ENCODE peak calls at places on chromosomes 13 and 19, in five cellular contexts. One of them, this sample, is unnamed.
A peak's percentile ranks its signal among the peaks of the same experiment; 100 is the strongest.

GRCh38 chr13:85536706-85537105 is 262.5 kb downstream of the SLITRK6 start:
- DNase-seq in stimulated activated CD8-positive, alpha-beta memory T cell treated with anti-CD3 and anti-CD28 coated beads, Interleukin-2, amount 100 ng/mL, for 48 hours: no peak
- DNase-seq in thoracic aorta: no peak
- DNase-seq in nephron progenitor cell: no peak
- DNase-seq in Karpas-422: no peak
- DNase-seq in this sample: no peak

GRCh38 chr13:61965756-61966155 is 550.1 kb upstream of the PCDH20 start:
- DNase-seq in nephron progenitor cell: no peak
- DNase-seq in stimulated activated CD8-positive, alpha-beta memory T cell treated with anti-CD3 and anti-CD28 coated beads, Interleukin-2, amount 100 ng/mL, for 48 hours: no peak
- DNase-seq in Karpas-422: no peak
- DNase-seq in thoracic aorta: no peak
- DNase-seq in this sample: no peak

GRCh38 chr19:8682472-8682871 is 16.1 kb downstream of the ACTL9 start:
- DNase-seq in thoracic aorta: no peak
- DNase-seq in Karpas-422: no peak
- DNase-seq in nephron progenitor cell: no peak
- DNase-seq in stimulated activated CD8-positive, alpha-beta memory T cell treated with anti-CD3 and anti-CD28 coated beads, Interleukin-2, amount 100 ng/mL, for 48 hours: no peak
- DNase-seq in this sample: no peak

GRCh38 chr13:112249644-112250610 is 126.2 kb upstream of the SPACA7 start:
- DNase-seq in thoracic aorta: no peak
- DNase-seq in stimulated activated CD8-positive, alpha-beta memory T cell treated with anti-CD3 and anti-CD28 coated beads, Interleukin-2, amount 100 ng/mL, for 48 hours: no peak
- DNase-seq in nephron progenitor cell: no peak
- DNase-seq in Karpas-422: no peak
- DNase-seq in this sample: no peak

GRCh38 chr13:42798118-42798517 is 16.7 kb downstream of the FAM216B start:
- DNase-seq in thoracic aorta: no peak
- DNase-seq in Karpas-422: no peak
- DNase-seq in stimulated activated CD8-positive, alpha-beta memory T cell treated with anti-CD3 and anti-CD28 coated beads, Interleukin-2, amount 100 ng/mL, for 48 hours: no peak
- DNase-seq in nephron progenitor cell: no peak
- DNase-seq in this sample: no peak

GRCh38 chr19:10120538-10121198 is 969 bp upstream of the EIF3G start:
- DNase-seq in nephron progenitor cell: no peak
- DNase-seq in stimulated activated CD8-positive, alpha-beta memory T cell treated with anti-CD3 and anti-CD28 coated beads, Interleukin-2, amount 100 ng/mL, for 48 hours: no peak
- DNase-seq in Karpas-422: no peak
- DNase-seq in thoracic aorta: no peak
- DNase-seq in this sample: no peak

GRCh38 chr13:31067416-31068118 is 94.1 kb downstream of the HSPH1 start:
- DNase-seq in stimulated activated CD8-positive, alpha-beta memory T cell treated with anti-CD3 and anti-CD28 coated beads, Interleukin-2, amount 100 ng/mL, for 48 hours: no peak
- DNase-seq in Karpas-422: no peak
- DNase-seq in nephron progenitor cell: no peak
- DNase-seq in thoracic aorta: no peak
- DNase-seq in this sample: no peak

GRCh38 chr19:47005873-47006272 is 13.8 kb upstream of the NPAS1 start:
- DNase-seq in Karpas-422: peak; percentile 78
- DNase-seq in thoracic aorta: no peak
- DNase-seq in stimulated activated CD8-positive, alpha-beta memory T cell treated with anti-CD3 and anti-CD28 coated beads, Interleukin-2, amount 100 ng/mL, for 48 hours: no peak
- DNase-seq in nephron progenitor cell: no peak
- DNase-seq in this sample: peak; percentile 48